ENCODE peak calls at places on chromosomes 13 and 19, in eight cellular contexts. P, K, U, E, L, J, O and C are unnamed samples.

GRCh38 chr13:50543767-50544166 is 299.7 kb downstream of the DLEU7 start:
- DNase-seq in J (peak; percentile 94), L (no peak), E (no peak), O (no peak), U (no peak), K (peak; percentile 77), P (no peak), C (no peak)

GRCh38 chr13:107421951-107422350 is 793.4 kb downstream of the LIG4 start:
- DNase-seq in E (no peak), P (no peak), U (no peak), L (no peak), K (no peak), J (no peak), O (no peak), C (no peak)

GRCh38 chr19:18849838-18850400 is 18.2 kb downstream of the UPF1 start:
- DNase-seq in E (no peak), U (no peak), K (peak; percentile 7), L (no peak), J (no peak), O (no peak), P (no peak), C (no peak)

GRCh38 chr13:54445453-54445852 is 1416.8 kb downstream of the OLFM4 start:
- DNase-seq in O (no peak), J (no peak), L (no peak), U (no peak), P (no peak), K (no peak), E (no peak), C (no peak)

GRCh38 chr13:32150239-32150638 is 118.7 kb downstream of the FRY start:
- DNase-seq in O (no peak), K (peak; percentile 46), L (no peak), P (no peak), E (no peak), J (peak; percentile 64), U (no peak), C (no peak)

GRCh38 chr13:97559981-97560380 is 126.0 kb downstream of the RAP2A start:
- DNase-seq in O (no peak), J (no peak), E (no peak), L (no peak), K (no peak), P (no peak), U (no peak), C (no peak)

GRCh38 chr19:28581468-28581770 is 631.5 kb downstream of the UQCRFS1 start:
- DNase-seq in U (no peak), E (no peak), P (no peak), K (no peak), J (no peak), L (no peak), O (no peak), C (no peak)

GRCh38 chr19:38975861-38976271 is 324 bp upstream of the FBXO17 start:
- DNase-seq in U (peak; percentile 25), P (no peak), L (no peak), O (no peak), K (peak; percentile 38), J (peak; percentile 47), E (peak; percentile 23), C (no peak)

GRCh38 chr19:45037393-45038169 is 1.3 kb upstream of the CLASRP start:
- DNase-seq in O (no peak), P (no peak), U (no peak), L (no peak), K (no peak), J (no peak), E (no peak), C (no peak)

GRCh38 chr19:53782698-53783097 is 41.4 kb downstream of the NLRP12 start:
- DNase-seq in K (no peak), U (no peak), E (no peak), J (no peak), O (no peak), L (no peak), P (no peak), C (no peak)

GRCh38 chr13:81582381-81582780 is 1241.5 kb upstream of the SPRY2 start:
- DNase-seq in J (no peak), P (no peak), O (no peak), L (no peak), U (no peak), E (no peak), K (no peak), C (no peak)

GRCh38 chr13:48231080-48231479 is 1.9 kb upstream of the ITM2B start:
- DNase-seq in E (no peak), P (no peak), L (no peak), J (peak; percentile 55), U (no peak), K (no peak), O (no peak), C (no peak)

GRCh38 chr13:112756967-112757758 is 67.3 kb downstream of the ATP11A start:
- DNase-seq in E (no peak), K (no peak), L (no peak), U (no peak), J (no peak), O (no peak), P (no peak), C (no peak)

GRCh38 chr19:38149597-38149996 is 74.4 kb downstream of the DPF1 start:
- DNase-seq in U (no peak), P (no peak), L (no peak), E (no peak), O (no peak), K (peak; percentile 9), J (no peak), C (no peak)

GRCh38 chr13:77429320-77430142 is 102.6 kb upstream of the MYCBP2 start:
- DNase-seq in U (no peak), E (no peak), J (no peak), K (peak; percentile 16), P (peak; percentile 65), L (peak; percentile 61), O (peak; percentile 15), C (no peak)